ENCODE peak calls at places on chromosomes 1 and 21, in five cellular contexts. G, I, S, Z and J are unnamed samples.

GRCh38 chr1:226820935-226821718 is 49.3 kb upstream of the PSEN2 start:
- DNase-seq in G (peak; percentile 90), I (no peak), S (peak; percentile 97), Z (peak; percentile 91), J (no peak)

GRCh38 chr1:18128298-18128697 is 20.7 kb downstream of the IGSF21 start:
- DNase-seq in G (no peak), I (no peak), S (no peak), Z (no peak), J (no peak)

GRCh38 chr1:17198476-17199258 is 6.3 kb upstream of the PADI1 start:
- DNase-seq in G (peak; percentile 33), I (peak; percentile 39), S (no peak), Z (no peak), J (peak; percentile 17)

GRCh38 chr1:3183439-3183838 is 114.4 kb downstream of the PRDM16 start:
- DNase-seq in G (no peak), I (no peak), S (no peak), Z (no peak), J (no peak)

GRCh38 chr1:25743164-25744139 is 56.5 kb upstream of the SELENON start:
- DNase-seq in G (peak; percentile 98), I (no peak), S (peak; percentile 58), Z (peak; percentile 95), J (no peak)

GRCh38 chr1:17156108-17156507 is 36.9 kb upstream of the PADI2 start:
- DNase-seq in G (no peak), I (no peak), S (no peak), Z (no peak), J (no peak)

GRCh38 chr1:244002721-244003120 is 48.4 kb upstream of the ZBTB18 start:
- DNase-seq in G (no peak), I (no peak), S (no peak), Z (no peak), J (no peak)

GRCh38 chr1:12121212-12122000 is 45.4 kb upstream of the TNFRSF1B start:
- DNase-seq in G (no peak), I (no peak), S (peak; percentile 69), Z (no peak), J (no peak)

GRCh38 chr1:17892225-17892624 is 137.1 kb downstream of the ACTL8 start:
- DNase-seq in G (peak; percentile 65), I (no peak), S (no peak), Z (no peak), J (no peak)

GRCh38 chr1:41021526-41022308 is at the start of gene SLFNL1:
- DNase-seq in G (peak; percentile 62), I (no peak), S (peak; percentile 20), Z (peak; percentile 67), J (no peak)
- TF ChIP-seq CTCF in G (no peak), I (no peak), S (peak; percentile 22), Z (no peak), J (no peak)

GRCh38 chr21:38858429-38859205 is 52.9 kb downstream of the ETS2 start:
- DNase-seq in G (no peak), I (peak; percentile 43), S (no peak), Z (no peak), J (no peak)
- TF ChIP-seq CTCF in G (no peak), I (no peak), S (no peak), Z (no peak), J (no peak)

GRCh38 chr1:83500531-83500930 is 498.4 kb downstream of the TTLL7 start:
- DNase-seq in G (no peak), I (no peak), S (no peak), Z (no peak), J (no peak)

GRCh38 chr1:83500987-83501591 is 497.8 kb downstream of the TTLL7 start:
- DNase-seq in G (no peak), I (no peak), S (no peak), Z (no peak), J (no peak)

GRCh38 chr1:83495560-83495959 is 503.4 kb downstream of the TTLL7 start:
- DNase-seq in G (no peak), I (no peak), S (no peak), Z (no peak), J (no peak)

GRCh38 chr1:83499998-83500397 is 498.9 kb downstream of the TTLL7 start:
- DNase-seq in G (no peak), I (no peak), S (no peak), Z (no peak), J (no peak)

GRCh38 chr1:83497563-83497962 is 501.4 kb downstream of the TTLL7 start:
- DNase-seq in G (no peak), I (no peak), S (no peak), Z (no peak), J (no peak)
- TF ChIP-seq CTCF in G (no peak), I (peak; percentile 46), S (peak; percentile 53), Z (no peak), J (no peak)

GRCh38 chr21:40466893-40467483 is 380.0 kb downstream of the DSCAM start:
- DNase-seq in G (no peak), I (no peak), S (no peak), Z (no peak), J (no peak)
- TF ChIP-seq CTCF in G (peak; percentile 6), I (peak; percentile 84), S (peak; percentile 33), Z (peak; percentile 54), J (peak; percentile 34)

GRCh38 chr1:222931018-222931417 is 116.2 kb downstream of the DISP1 start:
- DNase-seq in G (no peak), I (no peak), S (no peak), Z (no peak), J (no peak)
- TF ChIP-seq CTCF in G (no peak), I (no peak), S (no peak), Z (no peak), J (no peak)

DNA sequence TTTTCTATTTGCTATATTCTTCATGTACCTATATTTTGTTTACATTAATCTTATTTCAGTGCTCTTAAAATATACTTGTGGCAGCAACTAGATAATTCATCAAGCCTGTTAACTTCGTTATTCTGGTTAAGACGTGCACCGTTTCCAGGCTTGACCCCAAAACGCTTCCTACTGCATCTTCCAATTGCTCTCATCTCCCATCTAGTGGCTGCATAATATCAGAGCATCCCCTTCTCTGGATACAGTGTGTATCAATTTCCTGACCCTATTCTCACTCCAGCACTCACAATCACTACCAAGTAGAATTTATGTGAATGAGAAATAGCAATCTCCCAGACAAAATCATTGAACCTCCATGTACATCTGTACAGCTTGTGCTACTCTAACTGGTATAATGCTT is 1280.3 kb upstream of the B3GALT2 start:
- DNase-seq in G (no peak), I (no peak), S (no peak), Z (no peak), J (no peak)
- TF ChIP-seq CTCF in G (no peak), I (peak; percentile 61), S (peak; percentile 42), Z (peak; percentile 51), J (no peak)

GRCh38 chr1:46665983-46666382 is 2.2 kb downstream of the ATPAF1 start:
- DNase-seq in G (no peak), I (no peak), S (no peak), Z (no peak), J (no peak)

GRCh38 chr1:46670134-46670533 is 1.5 kb upstream of the TEX38 start:
- DNase-seq in G (no peak), I (no peak), S (no peak), Z (no peak), J (no peak)

GRCh38 chr1:46671554-46671953 is at the start of gene TEX38:
- DNase-seq in G (no peak), I (no peak), S (no peak), Z (no peak), J (no peak)

GRCh38 chr1:46673749-46674182 is 2.1 kb downstream of the TEX38 start:
- DNase-seq in G (no peak), I (no peak), S (peak; percentile 35), Z (no peak), J (no peak)

DNA sequence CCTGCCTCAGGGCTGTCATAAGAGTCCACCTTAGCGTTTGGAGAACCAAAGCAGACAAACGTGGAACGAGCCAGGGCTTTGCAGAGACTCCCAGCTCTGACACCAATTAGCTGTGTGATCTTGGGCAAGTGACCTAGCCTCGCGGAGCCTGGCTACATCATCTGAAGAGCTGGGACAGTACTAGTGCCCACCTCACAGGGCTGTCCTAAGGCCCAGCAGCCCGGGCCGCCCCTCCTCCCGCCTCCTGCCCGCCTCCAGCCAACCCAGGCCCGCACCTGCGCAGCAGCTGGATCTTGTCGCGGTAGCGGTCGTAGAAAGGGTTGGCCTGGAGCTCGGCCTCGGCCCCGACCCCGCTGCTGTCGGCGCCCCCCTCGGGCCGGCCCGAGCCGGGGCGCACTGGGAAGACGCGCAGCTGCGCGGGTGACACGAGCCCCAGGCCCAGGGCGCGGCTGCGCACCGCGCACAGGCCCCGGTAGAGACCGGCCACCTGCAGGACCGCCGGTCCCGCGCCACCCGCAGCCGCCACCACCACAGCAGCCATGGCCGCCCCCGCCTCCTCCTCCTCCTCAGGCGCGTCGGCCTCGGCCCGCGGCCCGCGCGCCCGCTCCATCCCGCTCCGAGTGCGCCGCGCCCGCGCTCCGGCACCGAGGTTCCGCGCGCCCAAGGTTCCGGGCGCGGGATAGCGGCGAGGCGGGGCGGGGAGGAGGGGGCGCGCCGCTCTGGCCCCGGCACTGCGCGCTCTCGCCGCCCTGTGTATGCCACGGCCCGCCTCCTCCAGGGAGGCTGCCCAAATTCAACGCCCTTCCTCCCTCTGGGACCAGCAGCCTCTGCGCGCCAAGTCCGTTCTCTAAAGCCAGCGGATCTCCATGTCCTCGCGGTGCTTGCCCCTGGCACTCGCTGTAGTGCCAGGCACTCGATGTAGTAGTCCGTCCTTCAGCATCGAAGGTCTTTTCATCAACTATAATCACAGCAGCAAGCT is at the start of gene ATPAF1:
- DNase-seq in G (peak; percentile 90), I (peak; percentile 77), S (peak; percentile 75), Z (peak; percentile 74), J (peak; percentile 73)
- TF ChIP-seq CTCF in G (no peak), I (no peak), S (no peak), Z (no peak), J (no peak)

GRCh38 chr1:198601936-198602889 is 36.6 kb upstream of the PTPRC start:
- DNase-seq in G (no peak), I (no peak), S (peak; percentile 36), Z (no peak), J (no peak)
- TF ChIP-seq CTCF in G (no peak), I (no peak), S (no peak), Z (no peak), J (no peak)